ENCODE peak calls at places on chromosomes 2 and 18, in ten cellular contexts. U is Peyer's patch; D is HCT116; L is tibial nerve; E is uterus; K is mammary epithelial cell; H is endodermal cell; O is transverse colon; Y is CD8-positive, alpha-beta T cell; X is fibroblast of lung. I is an unnamed sample. For H3K4me1, the result is how much of the 10 kb centered on the place peaks cover.

GRCh38 chr2:215974700-215975429 is 38.5 kb downstream of the MREG start:
- DNase-seq in Y (no peak), D (no peak), X (no peak), E (no peak), O (no peak), K (no peak), U (no peak), H (no peak), L (no peak), I (no peak)

GRCh38 chr18:48785686-48786470 is 164.9 kb downstream of the SMAD7 start:
- DNase-seq in Y (no peak), X (no peak), D (no peak), E (no peak), O (no peak), U (peak), H (peak), L (no peak), K (no peak), I (peak)

GRCh38 chr2:46029332-46029811 is 267.8 kb upstream of the EPAS1 start:
- DNase-seq in D (no peak), Y (no peak), L (no peak), X (peak), H (peak), U (no peak), K (peak), E (no peak), O (no peak), I (no peak)

GRCh38 chr2:223580951-223581350 is 21.2 kb downstream of the SCG2 start:
- DNase-seq in Y (no peak), U (no peak), K (no peak), H (no peak), E (no peak), D (no peak), O (no peak), L (no peak), X (peak), I (no peak)

GRCh38 chr2:96264656-96265348 is 995 bp downstream of the TMEM127 start:
- DNase-seq in H (peak), X (peak), L (no peak), Y (peak), O (no peak), K (no peak), E (no peak), U (peak), D (no peak), I (no peak)

GRCh38 chr18:79937103-79937860 is 14.2 kb downstream of the SLC66A2 start:
- DNase-seq in U (peak), D (no peak), K (no peak), E (peak), O (peak), X (no peak), H (peak), L (no peak), Y (no peak), I (peak)

GRCh38 chr2:30915485-30915884 is 108.2 kb upstream of the CAPN13 start:
- DNase-seq in E (no peak), O (no peak), H (peak), Y (no peak), X (no peak), D (peak), U (no peak), L (no peak), K (peak), I (no peak)

GRCh38 chr2:37629529-37629928 is 41.9 kb downstream of the CDC42EP3 start:
- DNase-seq in L (no peak), Y (no peak), K (peak), O (no peak), D (no peak), H (no peak), U (no peak), E (no peak), X (peak), I (no peak)

GRCh38 chr2:132670961-132671781 is 1.2 kb upstream of the LYPD1 start:
- DNase-seq in H (peak), L (no peak), E (no peak), D (peak), O (no peak), Y (no peak), X (peak), K (peak), U (no peak), I (no peak)

GRCh38 chr2:98896944-98897343 is 39.1 kb downstream of the CRACDL start:
- DNase-seq in H (peak), Y (no peak), U (no peak), E (no peak), X (no peak), O (no peak), K (no peak), L (no peak), D (no peak), I (no peak)

DNA sequence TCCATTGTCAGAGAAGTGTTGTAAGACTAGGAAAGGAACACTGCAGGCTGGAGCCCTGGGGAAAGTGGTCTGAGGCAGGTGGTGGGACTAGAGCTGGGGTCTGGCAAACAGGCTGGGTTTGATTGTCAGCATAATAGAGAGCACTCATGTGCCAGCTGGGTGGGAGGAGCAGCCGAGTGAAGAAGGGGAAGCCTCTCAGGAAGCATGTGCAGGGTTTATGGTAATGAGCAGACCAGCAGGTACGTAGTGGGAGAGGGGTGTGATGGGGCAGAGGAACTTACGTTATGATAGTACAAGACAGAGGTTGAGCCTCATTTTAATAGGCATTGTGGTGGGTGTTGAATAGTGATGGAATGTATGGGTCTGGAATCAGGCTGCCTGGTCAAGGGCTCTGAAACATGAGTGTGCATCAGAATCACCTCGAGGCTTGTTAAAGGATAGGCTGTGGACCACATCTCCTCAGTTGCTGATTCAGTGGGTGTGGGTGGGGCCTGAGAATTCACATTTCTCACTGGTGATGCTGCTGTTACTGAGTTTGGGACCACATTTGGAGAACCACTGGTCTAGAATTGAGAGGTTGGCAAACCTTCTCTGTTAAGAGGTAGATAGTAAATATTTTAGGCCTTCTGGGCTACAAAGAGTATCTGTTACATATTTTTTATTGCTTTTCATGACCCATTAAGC is 1.6 kb upstream of the MGAT5 start:
- DNase-seq in X (no peak), U (no peak), K (peak), L (no peak), H (no peak), Y (no peak), E (no peak), D (no peak), O (no peak), I (no peak)
- H3K4me1 ChIP-seq in X (under half), U (under half), K (under half), L (under half), H (under half), Y (half or more), E (under half), D (under half), O (under half), I (under half)

DNA sequence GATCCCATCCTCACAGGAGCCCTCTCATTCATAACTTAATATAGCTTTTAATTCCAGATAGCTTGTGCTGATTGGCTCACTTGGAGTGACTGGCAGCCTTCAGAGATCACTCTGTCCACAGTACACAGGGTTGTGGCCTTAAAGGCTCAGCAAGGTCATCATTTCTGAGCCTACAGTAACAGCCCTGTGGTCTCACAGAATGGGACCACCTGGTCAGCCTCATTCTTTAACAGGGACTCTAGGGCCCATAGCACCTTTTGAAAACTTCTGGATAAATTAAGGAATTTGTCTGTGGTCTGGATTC is 51.3 kb downstream of the ZFP36L2 start:
- DNase-seq in U (no peak), D (no peak), O (no peak), K (peak), H (no peak), L (no peak), E (no peak), Y (no peak), X (peak), I (no peak)
- H3K27ac ChIP-seq in U (peak), D (no peak), O (peak), K (no peak), H (no peak), L (no peak), E (peak), Y (peak), X (no peak), I (peak)

GRCh38 chr2:168490015-168490874 is 34.2 kb downstream of the CERS6 start:
- DNase-seq in D (no peak), U (no peak), H (peak), L (no peak), X (peak), Y (peak), E (no peak), K (peak), O (no peak), I (no peak)

GRCh38 chr2:168486440-168486839 is 30.4 kb downstream of the CERS6 start:
- DNase-seq in U (no peak), L (no peak), E (no peak), O (no peak), Y (no peak), K (no peak), H (no peak), D (no peak), X (no peak), I (no peak)

GRCh38 chr2:168495524-168495923 is 39.5 kb downstream of the CERS6 start:
- DNase-seq in K (no peak), L (no peak), E (no peak), H (no peak), X (no peak), D (no peak), U (no peak), Y (no peak), O (no peak), I (no peak)

GRCh38 chr2:168494190-168494711 is 38.2 kb downstream of the CERS6 start:
- DNase-seq in O (peak), X (peak), Y (no peak), U (no peak), E (no peak), D (peak), H (peak), K (no peak), L (no peak), I (no peak)

DNA sequence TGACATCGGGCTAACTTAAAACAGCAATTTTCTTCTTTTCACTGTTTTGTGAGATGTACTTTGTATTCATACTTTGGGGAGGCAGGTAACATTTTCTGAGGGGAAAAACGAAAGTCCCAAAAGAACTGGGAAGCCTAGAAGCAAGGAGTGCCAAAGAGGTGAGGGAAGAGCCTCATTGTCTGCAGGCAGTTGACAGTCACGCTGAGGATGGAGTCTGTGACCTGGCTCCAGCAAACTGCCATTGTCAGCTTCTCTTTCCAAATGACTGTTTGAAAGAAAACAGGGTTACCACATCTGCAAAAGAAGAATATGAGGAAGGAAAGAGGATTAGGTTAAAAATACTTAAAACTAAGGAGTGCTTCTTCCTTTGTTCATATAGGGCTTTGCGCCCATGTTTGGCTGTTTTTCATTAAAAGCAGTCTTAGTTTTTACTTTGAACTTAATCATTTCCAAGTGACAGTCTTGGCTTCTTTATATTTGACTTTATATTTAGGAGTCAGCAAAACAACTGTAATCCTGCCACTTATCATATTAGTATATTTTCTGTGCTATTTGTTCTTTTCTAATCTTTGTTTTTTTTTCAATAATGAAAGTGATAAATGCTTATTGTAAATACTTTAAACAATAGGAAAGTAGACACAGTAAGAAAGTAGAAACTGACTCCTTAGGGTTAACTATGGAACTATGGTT is 35.0 kb downstream of the CERS6 start:
- DNase-seq in D (no peak), Y (no peak), L (no peak), H (no peak), E (no peak), X (no peak), K (no peak), U (no peak), O (no peak), I (no peak)
- H3K4me1 ChIP-seq in D (under half), Y (under half), L (under half), H (under half), E (under half), X (under half), K (under half), U (under half), O (half or more), I (under half)

GRCh38 chr2:20611844-20612356 is 39.0 kb downstream of the HS1BP3 start:
- DNase-seq in L (no peak), D (no peak), U (no peak), H (no peak), K (no peak), Y (no peak), O (no peak), X (no peak), E (no peak), I (no peak)
- H3K27ac ChIP-seq in L (peak), D (no peak), U (peak), H (no peak), K (no peak), Y (no peak), O (peak), X (peak), E (peak), I (peak)

GRCh38 chr18:47209166-47209565 is 33.0 kb upstream of the IER3IP1 start:
- DNase-seq in U (no peak), E (no peak), X (no peak), O (no peak), Y (no peak), L (no peak), K (peak), D (no peak), H (no peak), I (no peak)
- H3K4me1 ChIP-seq in U (under half), E (under half), X (under half), O (under half), Y (under half), L (under half), K (under half), D (under half), H (under half), I (under half)

GRCh38 chr2:1817256-1818127 is 73.2 kb upstream of the PXDN start:
- DNase-seq in O (peak), X (peak), Y (peak), E (peak), L (peak), K (peak), U (peak), H (peak), D (peak), I (peak)

GRCh38 chr2:1818811-1819210 is 74.5 kb upstream of the PXDN start:
- DNase-seq in D (no peak), L (no peak), Y (no peak), E (no peak), K (no peak), U (no peak), H (no peak), X (no peak), O (no peak), I (no peak)

GRCh38 chr2:1816414-1816911 is 72.1 kb upstream of the PXDN start:
- DNase-seq in O (peak), H (no peak), U (no peak), K (no peak), X (peak), E (peak), L (no peak), D (no peak), Y (no peak), I (no peak)

GRCh38 chr2:1819396-1819795 is 75.1 kb upstream of the PXDN start:
- DNase-seq in H (no peak), L (no peak), U (no peak), O (no peak), K (no peak), X (no peak), Y (no peak), D (no peak), E (no peak), I (no peak)

GRCh38 chr2:1818404-1818803 is 74.1 kb upstream of the PXDN start:
- DNase-seq in U (no peak), H (no peak), O (no peak), K (no peak), Y (no peak), E (no peak), X (no peak), L (no peak), D (no peak), I (no peak)
- H3K27ac ChIP-seq in U (no peak), H (no peak), O (peak), K (no peak), Y (no peak), E (peak), X (no peak), L (no peak), D (no peak), I (no peak)

GRCh38 chr2:222268311-222268980 is 30.4 kb downstream of the PAX3 start:
- DNase-seq in U (no peak), Y (no peak), E (no peak), H (no peak), K (no peak), L (no peak), O (no peak), D (no peak), X (no peak), I (no peak)
- H3K4me1 ChIP-seq in U (under half), Y (under half), E (under half), H (under half), K (under half), L (under half), O (under half), D (under half), X (under half), I (under half)